ENCODE peak calls at places on chromosomes 1 and 21, in ten cellular contexts. H is CD8-positive, alpha-beta memory T cell; S is fibroblast of lung; L is Ammon's horn; E is T-cell; Y is activated T-cell treated with anti-CD3 and anti-CD28 coated beads for 4 hours; F is left ventricle myocardium superior; U is EL; G is ovary; P is stomach. D is an unnamed sample.

GRCh38 chr1:29975036-29975694 is 738.8 kb downstream of the PTPRU start:
- DNase-seq in H (no peak), S (peak; percentile 35), L (no peak), E (no peak), Y (no peak), F (no peak), U (peak; percentile 45), G (no peak), P (no peak), D (no peak)

GRCh38 chr1:33050221-33051076 is 13.8 kb upstream of the AK2 start:
- DNase-seq in H (no peak), S (peak; percentile 97), L (peak; percentile 42), E (no peak), Y (no peak), F (no peak), U (peak; percentile 95), G (no peak), P (no peak), D (no peak)

GRCh38 chr1:17561561-17561985 is 22.1 kb downstream of the ARHGEF10L start:
- DNase-seq in H (no peak), S (peak; percentile 86), L (peak; percentile 36), E (no peak), Y (no peak), F (peak; percentile 67), U (peak; percentile 62), G (peak; percentile 48), P (peak; percentile 63), D (no peak)

GRCh38 chr1:157045251-157046218 is at the start of gene ARHGEF11:
- DNase-seq in H (peak; percentile 7), S (peak; percentile 88), L (peak; percentile 92), E (no peak), Y (no peak), F (peak; percentile 96), U (peak; percentile 92), G (peak; percentile 94), P (peak; percentile 93), D (no peak)

GRCh38 chr1:55284856-55285255 is 69.7 kb upstream of the USP24 start:
- DNase-seq in H (no peak), S (peak; percentile 75), L (peak; percentile 50), E (no peak), Y (no peak), F (no peak), U (peak; percentile 57), G (peak; percentile 31), P (no peak), D (no peak)

GRCh38 chr1:201731142-201731541 is 97.8 kb upstream of the IPO9 start:
- DNase-seq in H (no peak), S (no peak), L (peak; percentile 84), E (no peak), Y (no peak), F (peak; percentile 44), U (no peak), G (no peak), P (no peak), D (no peak)

GRCh38 chr1:76395059-76395458 is 320.5 kb downstream of the ST6GALNAC3 start:
- DNase-seq in H (no peak), S (no peak), L (no peak), E (no peak), Y (no peak), F (no peak), U (no peak), G (no peak), P (no peak), D (no peak)

GRCh38 chr1:44090409-44091252 is 28.0 kb upstream of the KLF17 start:
- DNase-seq in H (no peak), S (no peak), L (no peak), E (no peak), Y (no peak), F (no peak), U (no peak), G (no peak), P (no peak), D (no peak)

GRCh38 chr1:99691175-99691574 is 45.3 kb downstream of the PALMD start:
- DNase-seq in H (no peak), S (no peak), L (no peak), E (no peak), Y (no peak), F (no peak), U (peak; percentile 27), G (no peak), P (no peak), D (no peak)

GRCh38 chr1:32741417-32742131 is 39.0 kb upstream of the SYNC start:
- DNase-seq in H (no peak), S (no peak), L (no peak), E (no peak), Y (no peak), F (peak; percentile 55), U (peak; percentile 37), G (peak; percentile 65), P (no peak), D (no peak)

GRCh38 chr1:227343727-227344551 is 25.6 kb upstream of the CDC42BPA start:
- DNase-seq in H (no peak), S (peak; percentile 96), L (no peak), E (no peak), Y (no peak), F (no peak), U (peak; percentile 86), G (no peak), P (no peak), D (no peak)

GRCh38 chr1:110324667-110325066 is 14.5 kb upstream of the RBM15 start:
- DNase-seq in H (no peak), S (no peak), L (no peak), E (no peak), Y (no peak), F (no peak), U (no peak), G (no peak), P (no peak), D (no peak)

GRCh38 chr21:33394260-33394659 is 9.0 kb upstream of the IFNGR2 start:
- DNase-seq in H (no peak), S (peak; percentile 43), L (peak; percentile 49), E (no peak), Y (no peak), F (no peak), U (no peak), G (no peak), P (peak; percentile 39), D (no peak)

GRCh38 chr21:25837545-25838263 is 102.9 kb downstream of the GABPA start:
- DNase-seq in H (no peak), S (peak; percentile 90), L (no peak), E (no peak), Y (no peak), F (no peak), U (peak; percentile 75), G (no peak), P (no peak), D (no peak)

GRCh38 chr1:16716691-16717173 is 23.6 kb upstream of the RNU1-4 start:
- DNase-seq in H (no peak), S (no peak), L (no peak), E (no peak), Y (no peak), F (no peak), U (peak; percentile 13), G (no peak), P (peak; percentile 25), D (no peak)

GRCh38 chr1:231636157-231636556 is 9.6 kb downstream of the DISC1 start:
- DNase-seq in H (no peak), S (peak; percentile 57), L (peak; percentile 84), E (no peak), Y (no peak), F (no peak), U (peak; percentile 91), G (peak; percentile 37), P (no peak), D (no peak)

GRCh38 chr1:206854401-206855129 is 10.9 kb upstream of the IL20 start:
- DNase-seq in H (no peak), S (no peak), L (no peak), E (no peak), Y (no peak), F (no peak), U (no peak), G (no peak), P (peak; percentile 76), D (no peak)

GRCh38 chr21:45747802-45748445 is 104.4 kb downstream of the PCBP3 start:
- DNase-seq in H (no peak), S (peak; percentile 51), L (peak; percentile 69), E (no peak), Y (no peak), F (no peak), U (peak; percentile 60), G (no peak), P (no peak), D (no peak)

GRCh38 chr1:193181985-193182384 is 4.4 kb downstream of the B3GALT2 start:
- DNase-seq in H (no peak), S (peak; percentile 29), L (no peak), E (no peak), Y (no peak), F (no peak), U (peak; percentile 9), G (no peak), P (no peak), D (no peak)

GRCh38 chr21:37532868-37533780 is 166.6 kb downstream of the DYRK1A start:
- DNase-seq in H (no peak), S (peak; percentile 29), L (no peak), E (no peak), Y (no peak), F (no peak), U (peak; percentile 70), G (no peak), P (peak; percentile 63), D (peak; percentile 12)

GRCh38 chr1:224368409-224368808 is 11.7 kb downstream of the CNIH4 start:
- DNase-seq in H (no peak), S (no peak), L (no peak), E (no peak), Y (no peak), F (no peak), U (no peak), G (no peak), P (no peak), D (no peak)

GRCh38 chr1:61925591-61926298 is 183.5 kb downstream of the PATJ start:
- DNase-seq in H (no peak), S (no peak), L (no peak), E (no peak), Y (no peak), F (no peak), U (no peak), G (no peak), P (no peak), D (no peak)

GRCh38 chr1:59332983-59333382 is 36.1 kb downstream of the FGGY start:
- DNase-seq in H (no peak), S (peak; percentile 52), L (no peak), E (no peak), Y (no peak), F (no peak), U (peak; percentile 66), G (no peak), P (no peak), D (no peak)

GRCh38 chr1:218456449-218456848 is 111.3 kb downstream of the TGFB2 start:
- DNase-seq in H (no peak), S (no peak), L (no peak), E (no peak), Y (no peak), F (no peak), U (no peak), G (no peak), P (no peak), D (no peak)

GRCh38 chr1:113140588-113141446 is 67.8 kb downstream of the LRIG2 start:
- DNase-seq in H (peak; percentile 27), S (peak; percentile 74), L (peak; percentile 82), E (peak; percentile 33), Y (peak; percentile 32), F (peak; percentile 59), U (peak; percentile 65), G (peak; percentile 55), P (peak; percentile 70), D (peak; percentile 10)

GRCh38 chr21:37793660-37794059 is 122.6 kb downstream of the KCNJ6 start:
- DNase-seq in H (no peak), S (peak; percentile 53), L (no peak), E (no peak), Y (no peak), F (no peak), U (peak; percentile 62), G (no peak), P (no peak), D (no peak)

D was measured in activated gamma-delta T cell treated with anti-CD3 and anti-CD28 coated beads, Interleukin-2, amount 50 U/mL, for 16 hours.